ENCODE peak calls at places on chromosomes 13 and 19, in eight cellular contexts. A is PC-3, U is RWPE2, W is PC-9, C is IMR-90, V is uterus, M is GM23338, H is spleen. F is an unnamed sample.

GRCh38 chr13:45564108-45564507 is 51.4 kb downstream of the ERICH6B start:
- DNase-seq in A (peak), U (no peak), W (no peak), C (peak), V (no peak), M (no peak), H (no peak), F (no peak)

GRCh38 chr13:92843549-92843948 is 383.1 kb upstream of the GPC6 start:
- DNase-seq in A (peak), U (no peak), W (no peak), C (peak), V (no peak), M (no peak), H (no peak), F (no peak)

GRCh38 chr19:40927567-40927966 is 45.5 kb upstream of the CYP2A7 start:
- DNase-seq in A (no peak), U (no peak), W (no peak), C (no peak), V (no peak), M (no peak), H (no peak), F (no peak)

GRCh38 chr13:44109986-44110640 is 230.4 kb downstream of the LACC1 start:
- DNase-seq in A (peak), U (no peak), W (no peak), C (no peak), V (no peak), M (no peak), H (no peak), F (peak)

GRCh38 chr19:7427944-7428343 is 60.9 kb downstream of the PEX11G start:
- DNase-seq in A (no peak), U (no peak), W (no peak), C (peak), V (no peak), M (no peak), H (no peak), F (no peak)

GRCh38 chr19:28497137-28497536 is 715.8 kb downstream of the UQCRFS1 start:
- DNase-seq in A (peak), U (no peak), W (no peak), C (no peak), V (no peak), M (no peak), H (peak), F (no peak)

GRCh38 chr19:10662384-10663251 is 8.5 kb downstream of the ILF3 start:
- DNase-seq in A (no peak), U (no peak), W (no peak), C (peak), V (no peak), M (no peak), H (no peak), F (no peak)

GRCh38 chr13:59303433-59303832 is 860.3 kb downstream of the DIAPH3 start:
- DNase-seq in A (no peak), U (no peak), W (no peak), C (no peak), V (no peak), M (no peak), H (no peak), F (no peak)

GRCh38 chr13:38990693-38991092 is at the start of gene STOML3:
- DNase-seq in A (no peak), U (no peak), W (no peak), C (no peak), V (no peak), M (no peak), H (no peak), F (no peak)

GRCh38 chr13:19596960-19597361 is 35.6 kb upstream of the TPTE2 start:
- DNase-seq in A (peak), U (no peak), W (peak), C (peak), V (no peak), M (no peak), H (no peak), F (no peak)

GRCh38 chr19:35038623-35039512 is 2.7 kb upstream of the HPN start:
- DNase-seq in A (no peak), U (peak), W (no peak), C (no peak), V (no peak), M (no peak), H (no peak), F (no peak)

GRCh38 chr13:73657821-73658540 is 476.2 kb downstream of the KLF12 start:
- DNase-seq in A (no peak), U (no peak), W (no peak), C (no peak), V (peak), M (no peak), H (no peak), F (peak)

GRCh38 chr13:40145139-40145538 is 489.7 kb downstream of the COG6 start:
- DNase-seq in A (no peak), U (no peak), W (no peak), C (no peak), V (no peak), M (no peak), H (no peak), F (no peak)

GRCh38 chr19:41426952-41427646 is at the start of gene B3GNT8:
- DNase-seq in A (no peak), U (peak), W (no peak), C (peak), V (peak), M (peak), H (peak), F (peak)

GRCh38 chr19:53659292-53659691 is 27.5 kb downstream of the DPRX start:
- DNase-seq in A (peak), U (no peak), W (peak), C (no peak), V (no peak), M (peak), H (no peak), F (no peak)

GRCh38 chr19:55225415-55225958 is 3.1 kb downstream of the TMEM86B start:
- DNase-seq in A (no peak), U (no peak), W (no peak), C (no peak), V (no peak), M (no peak), H (no peak), F (no peak)

GRCh38 chr13:24228852-24229458 is 68.4 kb downstream of the SPATA13 start:
- DNase-seq in A (peak), U (no peak), W (peak), C (peak), V (no peak), M (peak), H (no peak), F (peak)

GRCh38 chr19:3343619-3344502 is 22.5 kb upstream of the NFIC start:
- DNase-seq in A (peak), U (peak), W (peak), C (peak), V (peak), M (peak), H (peak), F (peak)

GRCh38 chr19:48539503-48540096 is 12.4 kb upstream of the SULT2B1 start:
- DNase-seq in A (peak), U (peak), W (no peak), C (peak), V (no peak), M (no peak), H (no peak), F (peak)

GRCh38 chr19:18932216-18932841 is 8.7 kb downstream of the HOMER3 start:
- DNase-seq in A (peak), U (peak), W (no peak), C (no peak), V (peak), M (peak), H (peak), F (peak)

GRCh38 chr13:25699056-25699455 is 327.3 kb downstream of the ATP8A2 start:
- DNase-seq in A (no peak), U (no peak), W (no peak), C (no peak), V (no peak), M (no peak), H (no peak), F (no peak)

GRCh38 chr19:1804858-1805257 is 7.2 kb downstream of the ATP8B3 start:
- DNase-seq in A (no peak), U (no peak), W (no peak), C (no peak), V (no peak), M (no peak), H (no peak), F (no peak)
- TF ChIP-seq CTCF in A (no peak), U (no peak), W (no peak), C (no peak), V (no peak), M (no peak), H (no peak), F (no peak)

GRCh38 chr13:107421028-107421427 is 794.3 kb downstream of the LIG4 start:
- DNase-seq in A (peak), U (no peak), W (no peak), C (peak), V (no peak), M (no peak), H (no peak), F (no peak)
- H3K27ac ChIP-seq in A (no peak), U (no peak), W (no peak), C (no peak), V (no peak), M (no peak), H (no peak), F (no peak)

DNA sequence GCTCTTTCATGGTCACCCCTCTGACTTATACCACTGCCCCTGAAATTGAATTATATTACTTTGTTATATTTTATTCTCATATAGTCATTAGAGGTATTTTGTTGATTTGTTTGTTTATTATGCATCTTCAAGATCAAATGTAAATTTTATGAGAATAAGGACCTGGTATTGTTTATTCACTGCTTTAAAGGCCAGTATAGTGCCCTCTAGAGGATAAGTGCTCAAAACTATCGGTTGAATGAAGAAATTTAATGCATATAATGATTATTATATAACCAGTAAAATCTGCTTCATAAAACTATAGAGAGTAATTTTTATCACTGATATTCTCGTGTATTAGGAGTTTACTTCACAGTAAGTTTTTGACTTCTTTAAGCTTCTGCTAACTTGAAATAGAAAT is 1401.9 kb downstream of the SLITRK1 start:
- DNase-seq in A (peak), U (no peak), W (no peak), C (no peak), V (no peak), M (peak), H (no peak), F (no peak)
- TF ChIP-seq CTCF in A (peak), U (peak), W (peak), C (no peak), V (no peak), M (no peak), H (no peak), F (no peak)

GRCh38 chr13:108835082-108835481 is 205.7 kb downstream of the MYO16 start:
- DNase-seq in A (no peak), U (no peak), W (no peak), C (no peak), V (no peak), M (no peak), H (no peak), F (no peak)
- H3K27ac ChIP-seq in A (no peak), U (no peak), W (no peak), C (no peak), V (no peak), M (no peak), H (no peak), F (no peak)

GRCh38 chr19:1650627-1651009 is 1.8 kb downstream of the TCF3 start:
- DNase-seq in A (no peak), U (no peak), W (no peak), C (peak), V (no peak), M (peak), H (peak), F (no peak)
- TF ChIP-seq CTCF in A (no peak), U (no peak), W (no peak), C (peak), V (no peak), M (no peak), H (no peak), F (no peak)

DNA sequence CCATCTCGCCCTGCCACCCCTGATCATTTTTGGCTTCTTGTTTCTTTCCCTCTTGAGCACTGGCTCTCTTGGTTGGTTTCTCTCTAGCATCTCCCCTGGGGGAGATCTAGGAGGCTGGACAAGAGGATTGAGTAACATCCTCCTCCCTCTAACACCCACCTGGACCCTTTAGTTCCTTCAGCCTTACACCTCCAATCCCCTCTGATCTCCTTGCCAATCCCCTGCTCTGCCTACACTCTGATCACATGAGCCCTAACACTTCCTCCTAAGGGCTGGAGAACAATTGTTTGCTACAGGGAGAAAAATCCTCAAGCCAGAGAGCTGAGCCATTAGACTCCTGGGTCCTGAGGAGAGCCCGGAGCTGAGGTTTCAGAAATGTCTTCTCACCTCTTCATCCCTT is 65.9 kb upstream of the ADGRL1 start:
- DNase-seq in A (no peak), U (no peak), W (no peak), C (no peak), V (no peak), M (no peak), H (no peak), F (no peak)
- H3K27ac ChIP-seq in A (no peak), U (no peak), W (no peak), C (no peak), V (no peak), M (no peak), H (no peak), F (no peak)

GRCh38 chr19:24159707-24160106 is 72.7 kb downstream of the ZNF254 start:
- DNase-seq in A (peak), U (no peak), W (peak), C (peak), V (no peak), M (peak), H (no peak), F (no peak)
- TF ChIP-seq CTCF in A (peak), U (no peak), W (peak), C (peak), V (no peak), M (peak), H (no peak), F (peak)

F was measured in colonic mucosa.